ENCODE peak calls at places on chromosomes 6 and 20, in seven cellular contexts. One of them, this sample, is unnamed.

GRCh38 chr6:158361961-158362634 is 49.8 kb downstream of the TULP4 start:
- DNase-seq in upper lobe of right lung: no peak
- DNase-seq in psoas muscle: no peak
- DNase-seq in gastrocnemius medialis: no peak
- DNase-seq in Panc1: no peak
- DNase-seq in testis: no peak
- DNase-seq in tibial artery: no peak
- DNase-seq in this sample: no peak

GRCh38 chr20:10581823-10582222 is 92.0 kb downstream of the JAG1 start:
- DNase-seq in upper lobe of right lung: no peak
- DNase-seq in Panc1: no peak
- DNase-seq in psoas muscle: no peak
- DNase-seq in tibial artery: no peak
- DNase-seq in gastrocnemius medialis: no peak
- DNase-seq in testis: no peak
- DNase-seq in this sample: no peak

GRCh38 chr6:57262901-57263694 is 41.0 kb upstream of the RAB23 start:
- DNase-seq in testis: no peak
- DNase-seq in tibial artery: peak; percentile 51
- DNase-seq in gastrocnemius medialis: peak; percentile 53
- DNase-seq in psoas muscle: peak; percentile 35
- DNase-seq in Panc1: no peak
- DNase-seq in upper lobe of right lung: no peak
- DNase-seq in this sample: no peak

GRCh38 chr20:13264902-13265301 is 43.8 kb downstream of the ISM1 start:
- DNase-seq in upper lobe of right lung: no peak
- DNase-seq in Panc1: no peak
- DNase-seq in tibial artery: no peak
- DNase-seq in psoas muscle: no peak
- DNase-seq in testis: no peak
- DNase-seq in gastrocnemius medialis: no peak
- DNase-seq in this sample: no peak

GRCh38 chr20:25284131-25284601 is 36.3 kb downstream of the PYGB start:
- DNase-seq in upper lobe of right lung: peak; percentile 56
- DNase-seq in tibial artery: peak; percentile 14
- DNase-seq in psoas muscle: no peak
- DNase-seq in Panc1: no peak
- DNase-seq in testis: no peak
- DNase-seq in gastrocnemius medialis: no peak
- DNase-seq in this sample: no peak

GRCh38 chr6:3281669-3282460 is 23.1 kb downstream of the PSMG4 start:
- DNase-seq in testis: no peak
- DNase-seq in Panc1: no peak
- DNase-seq in gastrocnemius medialis: peak; percentile 78
- DNase-seq in upper lobe of right lung: peak; percentile 46
- DNase-seq in tibial artery: peak; percentile 25
- DNase-seq in psoas muscle: peak; percentile 41
- DNase-seq in this sample: no peak

GRCh38 chr6:51001399-51001798 is 182.7 kb downstream of the TFAP2B start:
- DNase-seq in psoas muscle: no peak
- DNase-seq in upper lobe of right lung: no peak
- DNase-seq in tibial artery: no peak
- DNase-seq in gastrocnemius medialis: no peak
- DNase-seq in testis: no peak
- DNase-seq in Panc1: no peak
- DNase-seq in this sample: no peak

GRCh38 chr6:118648866-118649554 is 2.4 kb downstream of the CEP85L start:
- DNase-seq in testis: no peak
- DNase-seq in gastrocnemius medialis: no peak
- DNase-seq in psoas muscle: no peak
- DNase-seq in upper lobe of right lung: no peak
- DNase-seq in tibial artery: no peak
- DNase-seq in Panc1: no peak
- DNase-seq in this sample: no peak

GRCh38 chr6:13445005-13445743 is 42.2 kb downstream of the GFOD1 start:
- DNase-seq in gastrocnemius medialis: peak; percentile 73
- DNase-seq in Panc1: no peak
- DNase-seq in psoas muscle: peak; percentile 58
- DNase-seq in upper lobe of right lung: no peak
- DNase-seq in testis: peak; percentile 51
- DNase-seq in tibial artery: no peak
- DNase-seq in this sample: peak; percentile 53

GRCh38 chr6:139580592-139581484 is 206.4 kb upstream of the CITED2 start:
- DNase-seq in upper lobe of right lung: no peak
- DNase-seq in gastrocnemius medialis: no peak
- DNase-seq in tibial artery: no peak
- DNase-seq in psoas muscle: no peak
- DNase-seq in Panc1: no peak
- DNase-seq in testis: no peak
- DNase-seq in this sample: no peak

GRCh38 chr20:64063389-64064144 is 569 bp downstream of the TCEA2 start:
- DNase-seq in Panc1: no peak
- DNase-seq in gastrocnemius medialis: no peak
- DNase-seq in testis: peak; percentile 69
- DNase-seq in psoas muscle: peak; percentile 54
- DNase-seq in upper lobe of right lung: no peak
- DNase-seq in tibial artery: no peak
- DNase-seq in this sample: no peak

GRCh38 chr6:91498576-91498975 is 911.7 kb upstream of the MAP3K7 start:
- DNase-seq in psoas muscle: no peak
- DNase-seq in testis: no peak
- DNase-seq in Panc1: no peak
- DNase-seq in tibial artery: no peak
- DNase-seq in gastrocnemius medialis: no peak
- DNase-seq in upper lobe of right lung: no peak
- DNase-seq in this sample: no peak

GRCh38 chr6:117605169-117605826 is 3.0 kb upstream of the GOPC start:
- DNase-seq in upper lobe of right lung: no peak
- DNase-seq in gastrocnemius medialis: peak; percentile 22
- DNase-seq in tibial artery: no peak
- DNase-seq in testis: peak; percentile 52
- DNase-seq in psoas muscle: no peak
- DNase-seq in Panc1: peak; percentile 70
- DNase-seq in this sample: no peak

GRCh38 chr6:107717781-107718180 is 106.3 kb downstream of the SCML4 start:
- DNase-seq in tibial artery: no peak
- DNase-seq in gastrocnemius medialis: no peak
- DNase-seq in testis: no peak
- DNase-seq in upper lobe of right lung: no peak
- DNase-seq in Panc1: no peak
- DNase-seq in psoas muscle: no peak
- DNase-seq in this sample: no peak

GRCh38 chr6:44681782-44682181 is 294.3 kb downstream of the CDC5L start:
- DNase-seq in tibial artery: no peak
- DNase-seq in upper lobe of right lung: no peak
- DNase-seq in psoas muscle: no peak
- DNase-seq in Panc1: no peak
- DNase-seq in testis: no peak
- DNase-seq in gastrocnemius medialis: no peak
- DNase-seq in this sample: no peak

GRCh38 chr20:63281741-63282665 is 9.4 kb downstream of the ARFGAP1 start:
- DNase-seq in gastrocnemius medialis: no peak
- DNase-seq in tibial artery: no peak
- DNase-seq in testis: no peak
- DNase-seq in psoas muscle: peak; percentile 12
- DNase-seq in upper lobe of right lung: no peak
- DNase-seq in Panc1: no peak
- DNase-seq in this sample: no peak

GRCh38 chr20:9660236-9660868 is 146.0 kb downstream of the LAMP5 start:
- DNase-seq in tibial artery: no peak
- DNase-seq in gastrocnemius medialis: no peak
- DNase-seq in psoas muscle: no peak
- DNase-seq in Panc1: no peak
- DNase-seq in upper lobe of right lung: no peak
- DNase-seq in testis: peak; percentile 23
- DNase-seq in this sample: no peak

GRCh38 chr20:58647162-58647813 is 3.8 kb upstream of the STX16 start:
- DNase-seq in testis: peak; percentile 12
- DNase-seq in tibial artery: peak; percentile 17
- DNase-seq in gastrocnemius medialis: no peak
- DNase-seq in psoas muscle: no peak
- DNase-seq in Panc1: no peak
- DNase-seq in upper lobe of right lung: no peak
- DNase-seq in this sample: no peak

GRCh38 chr6:31821301-31822037 is 6.1 kb upstream of the HSPA1B start:
- DNase-seq in Panc1: no peak
- DNase-seq in testis: peak; percentile 77
- DNase-seq in upper lobe of right lung: peak; percentile 88
- DNase-seq in gastrocnemius medialis: peak; percentile 67
- DNase-seq in tibial artery: peak; percentile 68
- DNase-seq in psoas muscle: peak; percentile 78
- DNase-seq in this sample: no peak

GRCh38 chr6:30238178-30238795 is 25.1 kb upstream of the TRIM26 start:
- DNase-seq in Panc1: peak; percentile 22
- DNase-seq in upper lobe of right lung: no peak
- DNase-seq in gastrocnemius medialis: no peak
- DNase-seq in tibial artery: no peak
- DNase-seq in testis: no peak
- DNase-seq in psoas muscle: no peak
- DNase-seq in this sample: no peak

GRCh38 chr6:7390218-7390878 is 740 bp downstream of the RIOK1 start:
- DNase-seq in tibial artery: no peak
- DNase-seq in testis: no peak
- DNase-seq in psoas muscle: no peak
- DNase-seq in upper lobe of right lung: no peak
- DNase-seq in Panc1: no peak
- DNase-seq in gastrocnemius medialis: no peak
- DNase-seq in this sample: no peak

GRCh38 chr6:4727671-4728435 is 48.4 kb upstream of the CDYL start:
- DNase-seq in Panc1: no peak
- DNase-seq in tibial artery: no peak
- DNase-seq in upper lobe of right lung: no peak
- DNase-seq in psoas muscle: no peak
- DNase-seq in gastrocnemius medialis: no peak
- DNase-seq in testis: peak; percentile 45
- DNase-seq in this sample: no peak

GRCh38 chr6:44670146-44670545 is 282.6 kb downstream of the CDC5L start:
- DNase-seq in tibial artery: no peak
- DNase-seq in Panc1: no peak
- DNase-seq in gastrocnemius medialis: no peak
- DNase-seq in psoas muscle: no peak
- DNase-seq in upper lobe of right lung: no peak
- DNase-seq in testis: no peak
- DNase-seq in this sample: no peak

GRCh38 chr6:137746264-137746663 is 120.8 kb upstream of the TNFAIP3 start:
- DNase-seq in psoas muscle: no peak
- DNase-seq in gastrocnemius medialis: no peak
- DNase-seq in Panc1: no peak
- DNase-seq in tibial artery: no peak
- DNase-seq in testis: no peak
- DNase-seq in upper lobe of right lung: no peak
- DNase-seq in this sample: no peak

GRCh38 chr6:149331871-149332270 is 14.4 kb downstream of the TAB2 start:
- DNase-seq in Panc1: no peak
- DNase-seq in tibial artery: no peak
- DNase-seq in testis: no peak
- DNase-seq in psoas muscle: no peak
- DNase-seq in gastrocnemius medialis: no peak
- DNase-seq in upper lobe of right lung: no peak
- DNase-seq in this sample: no peak
- H3K4me1 ChIP-seq in Panc1: peaks cover 43% of the 10 kb centered on the region
- H3K4me1 ChIP-seq in tibial artery: peaks cover 79% of the 10 kb centered on the region
- H3K4me1 ChIP-seq in testis: peaks cover 24% of the 10 kb centered on the region
- H3K4me1 ChIP-seq in psoas muscle: peaks cover 78% of the 10 kb centered on the region
- H3K4me1 ChIP-seq in gastrocnemius medialis: peaks cover 88% of the 10 kb centered on the region
- H3K4me1 ChIP-seq in upper lobe of right lung: peaks cover 69% of the 10 kb centered on the region
- H3K4me1 ChIP-seq in this sample: peaks cover 91% of the 10 kb centered on the region

GRCh38 chr20:49286689-49287551 is 9.1 kb upstream of the ZNFX1 start:
- DNase-seq in Panc1: no peak
- DNase-seq in testis: no peak
- DNase-seq in upper lobe of right lung: no peak
- DNase-seq in tibial artery: no peak
- DNase-seq in psoas muscle: no peak
- DNase-seq in gastrocnemius medialis: no peak
- DNase-seq in this sample: no peak

GRCh38 chr20:49283703-49284625 is 6.1 kb upstream of the ZNFX1 start:
- DNase-seq in Panc1: no peak
- DNase-seq in upper lobe of right lung: no peak
- DNase-seq in testis: no peak
- DNase-seq in tibial artery: no peak
- DNase-seq in gastrocnemius medialis: no peak
- DNase-seq in psoas muscle: no peak
- DNase-seq in this sample: no peak

GRCh38 chr20:49284818-49285217 is 7.0 kb upstream of the ZNFX1 start:
- DNase-seq in gastrocnemius medialis: no peak
- DNase-seq in upper lobe of right lung: no peak
- DNase-seq in psoas muscle: no peak
- DNase-seq in testis: no peak
- DNase-seq in Panc1: no peak
- DNase-seq in tibial artery: no peak
- DNase-seq in this sample: no peak

GRCh38 chr20:49285813-49286494 is 8.1 kb upstream of the ZNFX1 start:
- DNase-seq in upper lobe of right lung: no peak
- DNase-seq in psoas muscle: no peak
- DNase-seq in gastrocnemius medialis: no peak
- DNase-seq in testis: no peak
- DNase-seq in Panc1: no peak
- DNase-seq in tibial artery: no peak
- DNase-seq in this sample: no peak

GRCh38 chr20:49285233-49285668 is 7.4 kb upstream of the ZNFX1 start:
- DNase-seq in upper lobe of right lung: no peak
- DNase-seq in Panc1: no peak
- DNase-seq in testis: no peak
- DNase-seq in gastrocnemius medialis: no peak
- DNase-seq in tibial artery: no peak
- DNase-seq in psoas muscle: no peak
- DNase-seq in this sample: no peak
- H3K9me3 ChIP-seq in upper lobe of right lung: peaks cover 29% of the 10 kb centered on the region
- H3K9me3 ChIP-seq in Panc1: no peaks in the 10 kb centered on the region
- H3K9me3 ChIP-seq in testis: no peaks in the 10 kb centered on the region
- H3K9me3 ChIP-seq in gastrocnemius medialis: no peaks in the 10 kb centered on the region
- H3K9me3 ChIP-seq in tibial artery: peaks cover 29% of the 10 kb centered on the region
- H3K9me3 ChIP-seq in psoas muscle: peaks cover 15% of the 10 kb centered on the region
- H3K9me3 ChIP-seq in this sample: no peaks in the 10 kb centered on the region

DNA sequence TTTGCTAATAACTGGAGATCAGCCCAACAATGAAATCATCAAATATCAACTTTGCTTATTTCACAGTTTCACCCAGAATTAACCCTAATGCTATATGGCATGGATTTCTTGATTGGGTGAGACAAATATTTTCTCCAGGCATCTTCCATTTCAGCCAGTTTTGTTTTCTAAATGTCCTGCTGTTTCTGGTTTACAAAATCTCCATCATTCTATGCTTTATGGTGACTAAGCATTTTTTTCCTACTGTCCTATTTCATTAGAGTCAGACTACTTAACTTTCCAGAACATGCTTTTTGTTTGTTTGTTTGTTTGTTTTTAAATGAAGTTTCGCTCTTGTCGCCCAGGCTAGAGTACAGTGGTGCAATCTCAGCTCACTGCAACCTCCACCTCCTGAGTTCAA is 59.5 kb upstream of the EXOC2 start:
- DNase-seq in psoas muscle: no peak
- DNase-seq in gastrocnemius medialis: no peak
- DNase-seq in upper lobe of right lung: no peak
- DNase-seq in tibial artery: no peak
- DNase-seq in testis: no peak
- DNase-seq in Panc1: no peak
- DNase-seq in this sample: no peak
- TF ChIP-seq CTCF in psoas muscle: no peak
- TF ChIP-seq CTCF in gastrocnemius medialis: no peak
- TF ChIP-seq CTCF in upper lobe of right lung: no peak
- TF ChIP-seq CTCF in tibial artery: no peak
- TF ChIP-seq CTCF in testis: no peak
- TF ChIP-seq CTCF in Panc1: no peak
- TF ChIP-seq CTCF in this sample: no peak

GRCh38 chr6:36247691-36248090 is 22.2 kb upstream of the PNPLA1 start:
- DNase-seq in testis: no peak
- DNase-seq in upper lobe of right lung: no peak
- DNase-seq in Panc1: no peak
- DNase-seq in gastrocnemius medialis: no peak
- DNase-seq in psoas muscle: no peak
- DNase-seq in tibial artery: peak; percentile 66
- DNase-seq in this sample: peak; percentile 19
- H3K4me1 ChIP-seq in testis: peaks cover 16% of the 10 kb centered on the region
- H3K4me1 ChIP-seq in upper lobe of right lung: peaks cover 8% of the 10 kb centered on the region
- H3K4me1 ChIP-seq in Panc1: no peaks in the 10 kb centered on the region
- H3K4me1 ChIP-seq in gastrocnemius medialis: no peaks in the 10 kb centered on the region
- H3K4me1 ChIP-seq in psoas muscle: no peaks in the 10 kb centered on the region
- H3K4me1 ChIP-seq in tibial artery: peaks cover 12% of the 10 kb centered on the region
- H3K4me1 ChIP-seq in this sample: peaks cover 4% of the 10 kb centered on the region

This sample was measured in tibial nerve.